ENCODE peak calls at places on chromosomes 16 and 17, in four cellular contexts. P, K, L and O are unnamed samples.

GRCh38 chr17:35621768-35622167 is 34.6 kb downstream of the AP2B1 start:
- DNase-seq in L (no peak), P (no peak), K (no peak), O (no peak)

GRCh38 chr17:63440127-63440769 is 5.9 kb downstream of the CYB561 start:
- DNase-seq in L (no peak), K (no peak), P (no peak), O (no peak)

GRCh38 chr17:29584452-29585079 is 4.9 kb downstream of the GIT1 start:
- DNase-seq in K (no peak), L (no peak), P (no peak), O (no peak)

GRCh38 chr17:11506635-11507034 is 91.6 kb upstream of the DNAH9 start:
- DNase-seq in K (no peak), P (no peak), L (peak; percentile 20), O (no peak)

GRCh38 chr17:27158390-27158789 is 135.5 kb upstream of the WSB1 start:
- DNase-seq in L (no peak), P (no peak), K (no peak), O (no peak)

GRCh38 chr17:63841350-63842172 is 924 bp downstream of the SMARCD2 start:
- DNase-seq in K (no peak), P (peak; percentile 50), L (peak; percentile 61), O (no peak)

GRCh38 chr17:78484300-78485159 is 92.7 kb downstream of the DNAH17 start:
- DNase-seq in P (no peak), L (no peak), K (peak; percentile 39), O (no peak)

GRCh38 chr17:63361182-63361581 is 84.9 kb downstream of the CYB561 start:
- DNase-seq in K (no peak), L (no peak), P (no peak), O (no peak)

GRCh38 chr17:13594762-13595697 is 6.7 kb downstream of the HS3ST3A1 start:
- DNase-seq in L (peak; percentile 76), K (peak; percentile 65), P (peak; percentile 85), O (no peak)

GRCh38 chr16:24036614-24037013 is 200.8 kb downstream of the PRKCB start:
- DNase-seq in L (peak; percentile 33), K (peak; percentile 6), P (peak; percentile 37), O (peak; percentile 35)

GRCh38 chr17:78883533-78884131 is 19.4 kb downstream of the CEP295NL start:
- DNase-seq in L (peak; percentile 45), K (no peak), P (peak; percentile 98), O (peak; percentile 83)

GRCh38 chr17:29376667-29377268 is 13.4 kb upstream of the TAOK1 start:
- DNase-seq in K (no peak), L (no peak), P (peak; percentile 77), O (no peak)